ENCODE peak calls at places on chromosomes 12 and 14, in seven cellular contexts. One of them, this sample, is unnamed.

GRCh38 chr12:80260269-80260668 is 160.9 kb downstream of the OTOGL start:
- DNase-seq in foreskin fibroblast: no peak
- DNase-seq in SW480: no peak
- DNase-seq in T-helper 1 cell: no peak
- DNase-seq in HEK293T: no peak
- DNase-seq in progenitor cell of endocrine pancreas: no peak
- DNase-seq in ACHN: no peak
- DNase-seq in this sample: no peak

GRCh38 chr14:55458800-55459577 is 18.6 kb upstream of the TBPL2 start:
- DNase-seq in T-helper 1 cell: no peak
- DNase-seq in ACHN: peak; percentile 8
- DNase-seq in SW480: no peak
- DNase-seq in HEK293T: no peak
- DNase-seq in foreskin fibroblast: peak; percentile 55
- DNase-seq in progenitor cell of endocrine pancreas: no peak
- DNase-seq in this sample: no peak

GRCh38 chr14:54881761-54882401 is 20.7 kb downstream of the GCH1 start:
- DNase-seq in T-helper 1 cell: no peak
- DNase-seq in ACHN: peak; percentile 20
- DNase-seq in foreskin fibroblast: peak; percentile 61
- DNase-seq in progenitor cell of endocrine pancreas: no peak
- DNase-seq in SW480: no peak
- DNase-seq in HEK293T: no peak
- DNase-seq in this sample: no peak

GRCh38 chr12:111093428-111094142 is 173.2 kb upstream of the MYL2 start:
- DNase-seq in HEK293T: no peak
- DNase-seq in ACHN: no peak
- DNase-seq in T-helper 1 cell: no peak
- DNase-seq in SW480: no peak
- DNase-seq in progenitor cell of endocrine pancreas: no peak
- DNase-seq in foreskin fibroblast: no peak
- DNase-seq in this sample: no peak

GRCh38 chr14:64773577-64773976 is 69.4 kb downstream of the PLEKHG3 start:
- DNase-seq in ACHN: no peak
- DNase-seq in HEK293T: no peak
- DNase-seq in SW480: no peak
- DNase-seq in foreskin fibroblast: no peak
- DNase-seq in progenitor cell of endocrine pancreas: no peak
- DNase-seq in T-helper 1 cell: no peak
- DNase-seq in this sample: no peak

GRCh38 chr12:110641512-110641911 is 27.6 kb downstream of the TCTN1 start:
- DNase-seq in SW480: no peak
- DNase-seq in T-helper 1 cell: no peak
- DNase-seq in foreskin fibroblast: peak; percentile 31
- DNase-seq in progenitor cell of endocrine pancreas: no peak
- DNase-seq in HEK293T: peak; percentile 18
- DNase-seq in ACHN: no peak
- DNase-seq in this sample: no peak

GRCh38 chr12:67910360-67911292 is 78.6 kb upstream of the IFNG-AS1 start:
- DNase-seq in HEK293T: no peak
- DNase-seq in T-helper 1 cell: no peak
- DNase-seq in ACHN: peak; percentile 93
- DNase-seq in progenitor cell of endocrine pancreas: no peak
- DNase-seq in foreskin fibroblast: peak; percentile 93
- DNase-seq in SW480: no peak
- DNase-seq in this sample: no peak

GRCh38 chr14:32313977-32314376 is 15.1 kb upstream of the AKAP6 start:
- DNase-seq in SW480: no peak
- DNase-seq in T-helper 1 cell: no peak
- DNase-seq in ACHN: no peak
- DNase-seq in HEK293T: no peak
- DNase-seq in foreskin fibroblast: no peak
- DNase-seq in progenitor cell of endocrine pancreas: no peak
- DNase-seq in this sample: no peak

GRCh38 chr12:130439250-130439649 is 101.6 kb downstream of the PIWIL1 start:
- DNase-seq in ACHN: no peak
- DNase-seq in SW480: no peak
- DNase-seq in foreskin fibroblast: no peak
- DNase-seq in progenitor cell of endocrine pancreas: no peak
- DNase-seq in T-helper 1 cell: no peak
- DNase-seq in HEK293T: no peak
- DNase-seq in this sample: no peak

GRCh38 chr12:131618303-131618658 is 92.6 kb upstream of the SFSWAP start:
- DNase-seq in foreskin fibroblast: peak; percentile 11
- DNase-seq in HEK293T: no peak
- DNase-seq in ACHN: peak; percentile 29
- DNase-seq in SW480: no peak
- DNase-seq in T-helper 1 cell: no peak
- DNase-seq in progenitor cell of endocrine pancreas: peak; percentile 54
- DNase-seq in this sample: no peak

GRCh38 chr12:87086118-87086891 is 830.1 kb upstream of the MGAT4C start:
- DNase-seq in HEK293T: no peak
- DNase-seq in SW480: no peak
- DNase-seq in ACHN: no peak
- DNase-seq in foreskin fibroblast: no peak
- DNase-seq in T-helper 1 cell: no peak
- DNase-seq in progenitor cell of endocrine pancreas: no peak
- DNase-seq in this sample: no peak

GRCh38 chr14:68307769-68308168 is 485.1 kb downstream of the ZFP36L1 start:
- DNase-seq in progenitor cell of endocrine pancreas: no peak
- DNase-seq in ACHN: no peak
- DNase-seq in T-helper 1 cell: no peak
- DNase-seq in HEK293T: no peak
- DNase-seq in SW480: no peak
- DNase-seq in foreskin fibroblast: peak; percentile 77
- DNase-seq in this sample: no peak

GRCh38 chr12:131121705-131122405 is 168.1 kb downstream of the ADGRD1 start:
- DNase-seq in progenitor cell of endocrine pancreas: no peak
- DNase-seq in T-helper 1 cell: no peak
- DNase-seq in SW480: no peak
- DNase-seq in ACHN: no peak
- DNase-seq in foreskin fibroblast: no peak
- DNase-seq in HEK293T: no peak
- DNase-seq in this sample: no peak

GRCh38 chr12:124872068-124872719 is 8.5 kb upstream of the SCARB1 start:
- DNase-seq in ACHN: no peak
- DNase-seq in T-helper 1 cell: no peak
- DNase-seq in HEK293T: no peak
- DNase-seq in progenitor cell of endocrine pancreas: no peak
- DNase-seq in SW480: no peak
- DNase-seq in foreskin fibroblast: no peak
- DNase-seq in this sample: no peak

GRCh38 chr14:23539209-23539866 is 12.2 kb downstream of the ZFHX2 start:
- DNase-seq in foreskin fibroblast: peak; percentile 46
- DNase-seq in T-helper 1 cell: no peak
- DNase-seq in ACHN: peak; percentile 57
- DNase-seq in HEK293T: peak; percentile 81
- DNase-seq in progenitor cell of endocrine pancreas: peak; percentile 34
- DNase-seq in SW480: peak; percentile 20
- DNase-seq in this sample: no peak

GRCh38 chr12:122981036-122981471 is 573 bp downstream of the ARL6IP4 start:
- DNase-seq in SW480: no peak
- DNase-seq in ACHN: peak; percentile 39
- DNase-seq in foreskin fibroblast: peak; percentile 62
- DNase-seq in HEK293T: peak; percentile 39
- DNase-seq in progenitor cell of endocrine pancreas: no peak
- DNase-seq in T-helper 1 cell: no peak
- DNase-seq in this sample: no peak

GRCh38 chr14:95959317-95959716 is 79.8 kb upstream of the C14orf132 start:
- DNase-seq in ACHN: no peak
- DNase-seq in HEK293T: no peak
- DNase-seq in SW480: no peak
- DNase-seq in T-helper 1 cell: no peak
- DNase-seq in foreskin fibroblast: no peak
- DNase-seq in progenitor cell of endocrine pancreas: no peak
- DNase-seq in this sample: no peak

GRCh38 chr12:22459872-22460490 is 84.4 kb downstream of the C2CD5 start:
- DNase-seq in T-helper 1 cell: no peak
- DNase-seq in progenitor cell of endocrine pancreas: no peak
- DNase-seq in SW480: peak; percentile 79
- DNase-seq in ACHN: peak; percentile 75
- DNase-seq in foreskin fibroblast: peak; percentile 63
- DNase-seq in HEK293T: peak; percentile 40
- DNase-seq in this sample: no peak

GRCh38 chr12:106219043-106219442 is 28.8 kb downstream of the CKAP4 start:
- DNase-seq in progenitor cell of endocrine pancreas: no peak
- DNase-seq in foreskin fibroblast: no peak
- DNase-seq in T-helper 1 cell: no peak
- DNase-seq in ACHN: no peak
- DNase-seq in SW480: no peak
- DNase-seq in HEK293T: no peak
- DNase-seq in this sample: no peak

GRCh38 chr14:64388533-64389243 is 535 bp downstream of the MTHFD1 start:
- DNase-seq in foreskin fibroblast: peak; percentile 50
- DNase-seq in ACHN: peak; percentile 39
- DNase-seq in HEK293T: no peak
- DNase-seq in T-helper 1 cell: no peak
- DNase-seq in SW480: peak; percentile 45
- DNase-seq in progenitor cell of endocrine pancreas: peak; percentile 15
- DNase-seq in this sample: peak; percentile 50

GRCh38 chr14:36516719-36517241 is 3.3 kb downstream of the NKX2-1 start:
- DNase-seq in ACHN: no peak
- DNase-seq in T-helper 1 cell: no peak
- DNase-seq in HEK293T: no peak
- DNase-seq in foreskin fibroblast: no peak
- DNase-seq in progenitor cell of endocrine pancreas: no peak
- DNase-seq in SW480: no peak
- DNase-seq in this sample: no peak

GRCh38 chr14:59032821-59033220 is 155.6 kb upstream of the DAAM1 start:
- DNase-seq in ACHN: no peak
- DNase-seq in foreskin fibroblast: no peak
- DNase-seq in HEK293T: no peak
- DNase-seq in progenitor cell of endocrine pancreas: no peak
- DNase-seq in T-helper 1 cell: no peak
- DNase-seq in SW480: no peak
- DNase-seq in this sample: no peak

GRCh38 chr12:30774599-30774998 is 19.8 kb upstream of the CAPRIN2 start:
- DNase-seq in SW480: no peak
- DNase-seq in foreskin fibroblast: no peak
- DNase-seq in progenitor cell of endocrine pancreas: no peak
- DNase-seq in T-helper 1 cell: no peak
- DNase-seq in HEK293T: no peak
- DNase-seq in ACHN: no peak
- DNase-seq in this sample: no peak

GRCh38 chr14:31950331-31950730 is 126.8 kb upstream of the ARHGAP5 start:
- DNase-seq in progenitor cell of endocrine pancreas: no peak
- DNase-seq in HEK293T: no peak
- DNase-seq in T-helper 1 cell: no peak
- DNase-seq in foreskin fibroblast: no peak
- DNase-seq in SW480: no peak
- DNase-seq in ACHN: no peak
- DNase-seq in this sample: no peak

GRCh38 chr14:76581592-76581991 is 179.7 kb upstream of the VASH1 start:
- DNase-seq in HEK293T: no peak
- DNase-seq in ACHN: no peak
- DNase-seq in progenitor cell of endocrine pancreas: no peak
- DNase-seq in foreskin fibroblast: no peak
- DNase-seq in SW480: no peak
- DNase-seq in T-helper 1 cell: no peak
- DNase-seq in this sample: no peak

GRCh38 chr14:104098272-104099095 is 13.0 kb downstream of the ASPG start:
- DNase-seq in T-helper 1 cell: no peak
- DNase-seq in progenitor cell of endocrine pancreas: no peak
- DNase-seq in ACHN: no peak
- DNase-seq in foreskin fibroblast: no peak
- DNase-seq in HEK293T: no peak
- DNase-seq in SW480: no peak
- DNase-seq in this sample: no peak

GRCh38 chr14:34450542-34450915 is 11.5 kb downstream of the SPTSSA start:
- DNase-seq in T-helper 1 cell: no peak
- DNase-seq in progenitor cell of endocrine pancreas: no peak
- DNase-seq in HEK293T: no peak
- DNase-seq in SW480: no peak
- DNase-seq in ACHN: no peak
- DNase-seq in foreskin fibroblast: no peak
- DNase-seq in this sample: no peak

GRCh38 chr12:124273630-124274029 is 21.3 kb upstream of the RFLNA start:
- DNase-seq in T-helper 1 cell: no peak
- DNase-seq in progenitor cell of endocrine pancreas: no peak
- DNase-seq in HEK293T: peak; percentile 76
- DNase-seq in SW480: peak; percentile 60
- DNase-seq in ACHN: peak; percentile 60
- DNase-seq in foreskin fibroblast: peak; percentile 49
- DNase-seq in this sample: no peak

GRCh38 chr14:34113991-34114390 is 163.1 kb upstream of the EGLN3 start:
- DNase-seq in progenitor cell of endocrine pancreas: no peak
- DNase-seq in HEK293T: no peak
- DNase-seq in foreskin fibroblast: no peak
- DNase-seq in SW480: no peak
- DNase-seq in ACHN: no peak
- DNase-seq in T-helper 1 cell: no peak
- DNase-seq in this sample: no peak

GRCh38 chr12:39406257-39406656 is 36.7 kb downstream of the KIF21A start:
- DNase-seq in foreskin fibroblast: no peak
- DNase-seq in progenitor cell of endocrine pancreas: no peak
- DNase-seq in ACHN: peak; percentile 17
- DNase-seq in SW480: no peak
- DNase-seq in T-helper 1 cell: no peak
- DNase-seq in HEK293T: no peak
- DNase-seq in this sample: no peak

GRCh38 chr14:72615511-72616121 is 278.3 kb downstream of the DPF3 start:
- DNase-seq in HEK293T: no peak
- DNase-seq in foreskin fibroblast: peak; percentile 56
- DNase-seq in ACHN: no peak
- DNase-seq in SW480: no peak
- DNase-seq in T-helper 1 cell: no peak
- DNase-seq in progenitor cell of endocrine pancreas: peak; percentile 5
- DNase-seq in this sample: no peak

GRCh38 chr14:63383776-63384367 is 65.1 kb upstream of the GPHB5 start:
- DNase-seq in T-helper 1 cell: no peak
- DNase-seq in ACHN: no peak
- DNase-seq in HEK293T: no peak
- DNase-seq in progenitor cell of endocrine pancreas: no peak
- DNase-seq in foreskin fibroblast: no peak
- DNase-seq in SW480: no peak
- DNase-seq in this sample: no peak

GRCh38 chr12:114443607-114444421 is 37.9 kb upstream of the TBX5 start:
- DNase-seq in HEK293T: no peak
- DNase-seq in foreskin fibroblast: peak; percentile 38
- DNase-seq in T-helper 1 cell: no peak
- DNase-seq in ACHN: no peak
- DNase-seq in progenitor cell of endocrine pancreas: no peak
- DNase-seq in SW480: no peak
- DNase-seq in this sample: no peak

GRCh38 chr12:109758406-109759075 is 44.9 kb downstream of the FAM222A start:
- DNase-seq in ACHN: no peak
- DNase-seq in progenitor cell of endocrine pancreas: no peak
- DNase-seq in HEK293T: no peak
- DNase-seq in T-helper 1 cell: no peak
- DNase-seq in foreskin fibroblast: no peak
- DNase-seq in SW480: no peak
- DNase-seq in this sample: peak; percentile 6

GRCh38 chr12:21697829-21698630 is 40.4 kb upstream of the LDHB start:
- DNase-seq in foreskin fibroblast: peak; percentile 59
- DNase-seq in T-helper 1 cell: no peak
- DNase-seq in HEK293T: no peak
- DNase-seq in SW480: peak; percentile 22
- DNase-seq in progenitor cell of endocrine pancreas: no peak
- DNase-seq in ACHN: peak; percentile 68
- DNase-seq in this sample: no peak

GRCh38 chr14:75604979-75605825 is 26.8 kb downstream of the FLVCR2 start:
- DNase-seq in T-helper 1 cell: no peak
- DNase-seq in HEK293T: no peak
- DNase-seq in foreskin fibroblast: no peak
- DNase-seq in SW480: peak; percentile 16
- DNase-seq in ACHN: no peak
- DNase-seq in progenitor cell of endocrine pancreas: no peak
- DNase-seq in this sample: no peak

GRCh38 chr12:55720894-55721444 is 776 bp downstream of the RDH5 start:
- DNase-seq in foreskin fibroblast: peak; percentile 99
- DNase-seq in ACHN: peak; percentile 97
- DNase-seq in T-helper 1 cell: no peak
- DNase-seq in HEK293T: no peak
- DNase-seq in progenitor cell of endocrine pancreas: no peak
- DNase-seq in SW480: peak; percentile 96
- DNase-seq in this sample: peak; percentile 77